ENCODE peak calls at places on chromosome 19, in nine cellular contexts. T is HCT116, E is sigmoid colon, R is transverse colon, V is breast epithelium, I is Panc1, F is vagina, B is prostate gland, P is upper lobe of left lung. O is an unnamed sample. For H3K4me1, the result is how much of the 10 kb centered on the place peaks cover.

GRCh38 chr19:35436477-35437141 is 11.4 kb upstream of the FFAR2 start:
- DNase-seq in R (peak), B (no peak), T (no peak), P (no peak), F (no peak), E (no peak), I (no peak), V (no peak), O (no peak)

GRCh38 chr19:45954132-45954531 is 19.5 kb downstream of the NOVA2 start:
- DNase-seq in B (no peak), F (no peak), I (no peak), E (no peak), T (no peak), R (no peak), P (no peak), V (no peak), O (no peak)

GRCh38 chr19:50739132-50739746 is 16.1 kb downstream of the CLEC11A start:
- DNase-seq in I (no peak), R (no peak), P (no peak), T (no peak), V (no peak), B (no peak), F (no peak), E (no peak), O (no peak)

GRCh38 chr19:50749490-50749889 is 20.8 kb upstream of the GPR32 start:
- DNase-seq in R (no peak), F (no peak), V (no peak), E (no peak), T (no peak), I (no peak), B (no peak), P (no peak), O (no peak)

GRCh38 chr19:45496349-45496953 is 396 bp downstream of the RTN2 start:
- DNase-seq in I (no peak), R (no peak), E (no peak), T (no peak), B (no peak), F (no peak), V (no peak), P (peak), O (no peak)

GRCh38 chr19:11887247-11887617 is 350 bp upstream of the ZNF69 start:
- DNase-seq in R (no peak), P (no peak), V (no peak), I (no peak), E (no peak), B (no peak), T (no peak), F (no peak), O (no peak)

GRCh38 chr19:14562660-14563589 is 8.9 kb downstream of the NDUFB7 start:
- DNase-seq in V (no peak), I (no peak), R (no peak), B (no peak), T (no peak), P (peak), F (no peak), E (no peak), O (no peak)

GRCh38 chr19:6423499-6424189 is 967 bp downstream of the KHSRP start:
- DNase-seq in R (peak), F (no peak), T (no peak), V (no peak), I (no peak), P (no peak), B (no peak), E (peak), O (no peak)

GRCh38 chr19:48918801-48919247 is 14.7 kb upstream of the DHDH start:
- DNase-seq in F (no peak), P (no peak), V (no peak), B (no peak), R (no peak), E (no peak), I (no peak), T (no peak), O (no peak)

GRCh38 chr19:38319421-38320258 is at the start of gene KCNK6:
- DNase-seq in T (no peak), P (peak), F (no peak), V (peak), E (no peak), I (no peak), B (peak), R (peak), O (no peak)

GRCh38 chr19:42397315-42398166 is 7.4 kb upstream of the CNFN start:
- DNase-seq in I (no peak), V (peak), E (no peak), F (no peak), R (no peak), B (no peak), T (no peak), P (no peak), O (no peak)

GRCh38 chr19:29492761-29493160 is 33.0 kb upstream of the VSTM2B start:
- DNase-seq in T (no peak), V (no peak), E (peak), R (no peak), I (no peak), P (no peak), F (peak), B (no peak), O (peak)

GRCh38 chr19:45809643-45810159 is 5.4 kb downstream of the RSPH6A start:
- DNase-seq in P (no peak), B (no peak), E (no peak), R (no peak), I (no peak), T (no peak), F (no peak), V (no peak), O (no peak)

GRCh38 chr19:51742736-51743288 is 8.9 kb downstream of the FPR1 start:
- DNase-seq in F (no peak), P (no peak), E (no peak), B (no peak), V (no peak), R (no peak), I (no peak), T (no peak), O (no peak)

GRCh38 chr19:21130097-21130775 is 11.6 kb upstream of the ZNF431 start:
- DNase-seq in T (no peak), B (peak), F (no peak), I (no peak), E (no peak), V (no peak), P (no peak), R (no peak), O (no peak)

GRCh38 chr19:58409010-58409790 is 751 bp downstream of the ZNF584 start:
- DNase-seq in B (no peak), T (no peak), E (peak), V (no peak), I (no peak), P (no peak), F (no peak), R (no peak), O (no peak)

GRCh38 chr19:14369399-14370168 is 11.7 kb upstream of the ADGRE5 start:
- DNase-seq in T (no peak), V (peak), P (no peak), R (peak), F (no peak), I (no peak), B (no peak), E (no peak), O (no peak)

GRCh38 chr19:20664917-20665781 is 3.8 kb upstream of the ZNF626 start:
- DNase-seq in I (no peak), F (no peak), R (no peak), P (no peak), T (no peak), V (no peak), B (no peak), E (no peak), O (no peak)

GRCh38 chr19:36212895-36213294 is 1.6 kb downstream of the ZNF565 start:
- DNase-seq in T (no peak), F (no peak), V (no peak), B (no peak), I (no peak), R (no peak), E (no peak), P (no peak), O (no peak)

GRCh38 chr19:1435378-1435989 is 2.7 kb upstream of the RPS15 start:
- DNase-seq in T (no peak), I (no peak), V (no peak), F (no peak), R (no peak), P (peak), E (no peak), B (no peak), O (no peak)

GRCh38 chr19:1433119-1434039 is 4.8 kb upstream of the RPS15 start:
- DNase-seq in B (no peak), P (peak), F (no peak), I (no peak), V (no peak), E (no peak), R (no peak), T (no peak), O (no peak)

GRCh38 chr19:1432507-1432887 is 5.7 kb upstream of the RPS15 start:
- DNase-seq in P (peak), F (no peak), E (no peak), B (no peak), V (no peak), I (no peak), R (no peak), T (no peak), O (no peak)

GRCh38 chr19:1434040-1434366 is 4.2 kb upstream of the RPS15 start:
- DNase-seq in I (no peak), R (no peak), T (no peak), B (no peak), F (no peak), P (no peak), E (no peak), V (no peak), O (no peak)

DNA sequence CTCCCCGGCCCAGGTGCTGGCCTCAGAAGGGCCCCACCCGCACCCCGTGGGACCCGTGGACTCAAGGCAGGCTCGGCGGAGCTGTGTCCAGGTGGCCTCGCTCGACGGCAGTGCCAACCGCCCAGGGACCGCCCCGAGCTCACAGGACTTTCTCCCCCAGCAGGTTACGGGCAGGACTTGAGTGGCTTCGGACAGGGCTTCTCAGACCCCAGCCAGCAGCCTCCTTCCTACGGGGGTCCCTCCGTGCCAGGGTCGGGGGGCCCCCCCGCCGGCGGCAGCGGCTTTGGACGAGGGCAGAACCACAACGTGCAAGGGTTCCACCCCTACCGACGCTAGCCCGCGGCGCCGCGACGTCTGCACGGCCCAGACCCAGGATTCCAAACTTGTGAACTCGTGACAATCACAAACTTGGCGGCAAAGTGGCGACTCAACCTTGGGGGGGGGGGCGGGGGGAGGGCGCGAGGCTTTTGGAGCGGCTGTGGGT is 3.6 kb upstream of the RPS15 start:
- DNase-seq in V (no peak), R (no peak), E (no peak), B (no peak), F (no peak), T (no peak), I (no peak), P (peak), O (no peak)
- TF ChIP-seq POLR2AphosphoS5 in V (no peak), R (no peak), E (no peak), B (no peak), F (no peak), T (no peak), I (no peak), P (no peak), O (no peak)

GRCh38 chr19:39655613-39656012 is at the start of gene LGALS16:
- DNase-seq in T (no peak), B (no peak), P (no peak), R (no peak), F (no peak), E (no peak), V (no peak), I (no peak), O (no peak)
- H3K4me1 ChIP-seq in T (under half), B (under half), P (under half), R (under half), F (under half), E (under half), V (under half), I (under half), O (under half)

DNA sequence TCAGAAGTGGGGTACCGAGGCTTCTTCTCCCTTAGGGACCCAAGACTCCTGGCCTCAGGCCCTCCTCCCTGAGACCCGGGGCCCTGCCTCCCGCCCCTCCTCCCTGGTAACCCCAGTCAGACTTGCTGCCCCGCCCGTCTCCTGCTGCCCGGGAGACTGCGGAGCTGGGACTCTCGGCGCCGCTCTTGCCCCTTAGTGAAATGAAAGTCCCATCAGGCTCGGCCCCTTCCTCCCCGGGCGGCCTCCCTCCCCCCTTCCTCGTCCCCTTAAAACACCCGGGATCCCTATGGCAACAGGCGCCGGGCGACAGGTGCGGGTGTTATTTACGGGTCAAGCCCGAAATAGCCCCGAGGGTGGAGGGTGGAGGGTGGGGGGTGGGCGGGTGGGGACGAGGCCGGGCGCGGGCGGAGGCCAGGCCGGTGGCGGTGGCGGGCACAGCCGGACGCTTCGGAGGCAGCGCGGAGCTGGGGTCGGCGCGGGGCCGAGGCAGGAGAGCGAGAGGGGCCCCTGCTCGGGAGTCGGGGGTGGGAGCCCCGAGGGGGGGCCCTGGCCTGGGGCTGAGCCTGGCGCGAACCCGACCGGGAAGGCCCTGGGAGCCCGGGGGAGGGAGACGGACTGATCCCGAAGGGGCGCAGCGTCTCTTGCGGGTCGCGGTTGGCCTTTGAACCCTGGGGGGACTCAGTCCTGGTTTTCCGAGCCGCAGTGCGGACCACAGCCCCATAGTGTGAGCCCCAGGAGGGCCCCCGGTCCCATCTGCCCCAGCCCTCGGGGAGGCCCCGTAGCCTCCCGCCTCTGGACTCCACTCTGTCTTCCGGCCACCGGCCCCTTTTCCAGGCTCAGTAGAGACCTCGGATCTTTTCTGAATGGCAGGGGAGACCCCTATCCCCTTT is at the start of gene CACNG6:
- DNase-seq in E (no peak), V (no peak), I (no peak), R (no peak), F (no peak), P (no peak), B (no peak), T (no peak), O (no peak)
- H3K4me3 ChIP-seq in E (peak), V (peak), I (peak), R (peak), F (peak), P (peak), B (peak), T (no peak), O (peak)

DNA sequence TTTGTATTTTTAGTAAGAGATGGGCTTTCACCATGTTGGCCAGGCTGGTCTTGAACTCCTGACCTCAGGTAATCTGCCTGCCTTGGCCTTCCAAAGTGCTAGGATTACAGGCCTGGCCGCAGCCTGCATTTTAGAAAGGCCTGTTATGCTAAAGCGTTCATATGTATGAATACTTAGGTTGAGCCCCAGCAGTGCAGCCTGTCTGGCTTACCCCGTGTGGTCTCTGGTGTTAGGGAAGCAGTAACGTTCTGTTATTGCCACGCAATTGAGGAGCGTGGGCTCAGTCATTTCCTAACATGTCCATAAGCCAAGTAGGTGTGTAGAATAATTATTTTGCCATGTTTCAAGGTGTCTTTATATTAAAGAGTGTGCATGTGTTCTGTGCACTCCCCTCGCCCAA is 14.3 kb downstream of the HNRNPM start:
- DNase-seq in E (no peak), T (no peak), F (no peak), R (no peak), P (no peak), B (no peak), V (no peak), I (no peak), O (no peak)
- TF ChIP-seq POLR2AphosphoS5 in E (no peak), T (no peak), F (no peak), R (no peak), P (no peak), B (no peak), V (no peak), I (no peak), O (no peak)

DNA sequence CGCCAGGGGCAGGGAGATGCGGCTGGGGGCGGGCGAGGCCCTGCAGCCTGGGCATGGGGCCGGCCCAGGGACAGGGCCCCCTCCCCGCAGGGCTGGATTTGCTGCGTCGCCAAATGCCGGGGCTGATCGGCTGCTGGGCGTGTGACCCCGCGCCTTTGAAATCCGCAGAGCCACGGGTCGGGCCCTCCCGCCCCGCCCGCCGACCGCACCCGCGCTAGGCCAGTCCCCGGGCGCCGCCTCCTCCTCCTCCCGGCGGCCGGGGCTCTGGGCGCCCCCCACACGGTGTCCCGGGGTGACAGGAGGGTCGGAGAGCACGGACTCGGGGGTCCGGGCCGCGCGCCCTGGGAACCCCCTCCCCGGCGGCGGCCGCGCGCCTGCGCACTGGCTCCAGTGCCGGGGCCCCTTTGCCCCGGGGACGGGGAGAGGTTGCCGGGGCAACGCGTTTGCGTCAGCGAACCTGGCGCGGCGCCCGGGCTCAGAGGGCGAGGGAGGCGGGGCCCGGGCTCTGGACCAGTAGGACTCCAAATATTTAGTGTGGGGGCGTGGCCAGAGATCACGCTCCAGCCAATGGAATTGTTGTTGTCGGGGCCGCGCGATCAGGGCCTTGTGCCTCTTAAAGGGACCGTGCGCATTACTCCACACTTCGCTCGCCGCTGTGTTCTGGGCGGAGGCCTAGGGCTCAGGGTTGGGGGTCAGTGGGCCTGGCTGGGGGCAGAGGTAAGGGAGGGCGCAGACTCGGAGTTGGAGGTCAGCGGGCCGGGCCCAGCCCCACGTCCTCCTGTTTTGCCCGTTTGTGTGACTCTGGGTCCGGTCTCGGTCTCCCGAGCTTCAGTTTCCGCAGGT is 10.3 kb upstream of the MKNK2 start:
- DNase-seq in P (peak), B (peak), F (peak), T (peak), E (peak), I (peak), R (peak), V (peak), O (peak)
- H3K4me1 ChIP-seq in P (under half), B (under half), F (half or more), T (half or more), E (half or more), I (under half), R (half or more), V (under half), O (half or more)